ENCODE peak calls at places on chromosomes 13 and 19, in four cellular contexts. One of them, this sample, is unnamed.
A peak's percentile ranks its signal among the peaks of the same experiment; 100 is the strongest.

GRCh38 chr13:110456550-110456949 is 105.0 kb downstream of the RAB20 start:
- DNase-seq in activated B cell treated with CpG ODN at 0.5 μM for 24 hours: no peak
- DNase-seq in AG04449: no peak
- DNase-seq in left lung: no peak
- DNase-seq in this sample: no peak

GRCh38 chr19:45294291-45295029 is 28.2 kb downstream of the CKM start:
- DNase-seq in left lung: no peak
- DNase-seq in activated B cell treated with CpG ODN at 0.5 μM for 24 hours: no peak
- DNase-seq in AG04449: no peak
- DNase-seq in this sample: no peak

GRCh38 chr19:58558623-58559274 is 338 bp upstream of the UBE2M start:
- DNase-seq in activated B cell treated with CpG ODN at 0.5 μM for 24 hours: peak; percentile 97
- DNase-seq in AG04449: peak; percentile 89
- DNase-seq in left lung: peak; percentile 99
- DNase-seq in this sample: peak; percentile 100

GRCh38 chr13:33348366-33348765 is 62.8 kb upstream of the STARD13 start:
- DNase-seq in activated B cell treated with CpG ODN at 0.5 μM for 24 hours: no peak
- DNase-seq in left lung: no peak
- DNase-seq in AG04449: no peak
- DNase-seq in this sample: no peak

GRCh38 chr19:3625996-3626472 is 556 bp downstream of the CACTIN start:
- DNase-seq in AG04449: no peak
- DNase-seq in activated B cell treated with CpG ODN at 0.5 μM for 24 hours: no peak
- DNase-seq in left lung: peak; percentile 77
- DNase-seq in this sample: no peak

GRCh38 chr19:57642396-57643046 is 9.6 kb downstream of the ZNF211 start:
- DNase-seq in activated B cell treated with CpG ODN at 0.5 μM for 24 hours: no peak
- DNase-seq in AG04449: no peak
- DNase-seq in left lung: no peak
- DNase-seq in this sample: no peak

GRCh38 chr19:6718111-6718740 is 2.2 kb downstream of the C3 start:
- DNase-seq in activated B cell treated with CpG ODN at 0.5 μM for 24 hours: no peak
- DNase-seq in AG04449: no peak
- DNase-seq in left lung: peak; percentile 65
- DNase-seq in this sample: no peak

GRCh38 chr19:32166238-32166637 is 179.2 kb upstream of the ZNF507 start:
- DNase-seq in activated B cell treated with CpG ODN at 0.5 μM for 24 hours: no peak
- DNase-seq in AG04449: no peak
- DNase-seq in left lung: no peak
- DNase-seq in this sample: no peak

GRCh38 chr19:16463341-16463990 is 8.3 kb downstream of the EPS15L1 start:
- DNase-seq in AG04449: no peak
- DNase-seq in left lung: no peak
- DNase-seq in activated B cell treated with CpG ODN at 0.5 μM for 24 hours: no peak
- DNase-seq in this sample: no peak

GRCh38 chr13:64075543-64076271 is 2660.1 kb upstream of the PCDH20 start:
- DNase-seq in left lung: no peak
- DNase-seq in activated B cell treated with CpG ODN at 0.5 μM for 24 hours: no peak
- DNase-seq in AG04449: no peak
- DNase-seq in this sample: no peak

GRCh38 chr13:32008518-32009175 is 22.9 kb upstream of the FRY start:
- DNase-seq in AG04449: no peak
- DNase-seq in left lung: no peak
- DNase-seq in activated B cell treated with CpG ODN at 0.5 μM for 24 hours: no peak
- DNase-seq in this sample: no peak

GRCh38 chr13:42832341-42833153 is 51.2 kb downstream of the FAM216B start:
- DNase-seq in left lung: no peak
- DNase-seq in activated B cell treated with CpG ODN at 0.5 μM for 24 hours: no peak
- DNase-seq in AG04449: peak; percentile 83
- DNase-seq in this sample: no peak

GRCh38 chr13:112112534-112113276 is 45.8 kb downstream of the SOX1 start:
- DNase-seq in left lung: no peak
- DNase-seq in activated B cell treated with CpG ODN at 0.5 μM for 24 hours: no peak
- DNase-seq in AG04449: no peak
- DNase-seq in this sample: no peak

GRCh38 chr13:114146173-114146572 is 13.8 kb upstream of the RASA3 start:
- DNase-seq in AG04449: no peak
- DNase-seq in activated B cell treated with CpG ODN at 0.5 μM for 24 hours: no peak
- DNase-seq in left lung: peak; percentile 61
- DNase-seq in this sample: no peak

GRCh38 chr19:10433131-10433536 is 12.8 kb downstream of the PDE4A start:
- DNase-seq in left lung: no peak
- DNase-seq in activated B cell treated with CpG ODN at 0.5 μM for 24 hours: no peak
- DNase-seq in AG04449: no peak
- DNase-seq in this sample: no peak

GRCh38 chr19:18233224-18233825 is 7.1 kb upstream of the PDE4C start:
- DNase-seq in AG04449: no peak
- DNase-seq in left lung: peak; percentile 86
- DNase-seq in activated B cell treated with CpG ODN at 0.5 μM for 24 hours: peak; percentile 53
- DNase-seq in this sample: peak; percentile 87

GRCh38 chr13:52454459-52454824 is 836 bp upstream of the CKAP2 start:
- DNase-seq in AG04449: no peak
- DNase-seq in left lung: no peak
- DNase-seq in activated B cell treated with CpG ODN at 0.5 μM for 24 hours: no peak
- DNase-seq in this sample: no peak

GRCh38 chr19:32909257-32909656 is 39.7 kb upstream of the SLC7A9 start:
- DNase-seq in activated B cell treated with CpG ODN at 0.5 μM for 24 hours: no peak
- DNase-seq in AG04449: no peak
- DNase-seq in left lung: no peak
- DNase-seq in this sample: no peak

GRCh38 chr19:4662020-4662695 is 8.0 kb downstream of the MYDGF start:
- DNase-seq in activated B cell treated with CpG ODN at 0.5 μM for 24 hours: no peak
- DNase-seq in AG04449: no peak
- DNase-seq in left lung: no peak
- DNase-seq in this sample: no peak

GRCh38 chr13:82305588-82305987 is 1576.7 kb downstream of the SLITRK1 start:
- DNase-seq in left lung: no peak
- DNase-seq in activated B cell treated with CpG ODN at 0.5 μM for 24 hours: no peak
- DNase-seq in AG04449: no peak
- DNase-seq in this sample: no peak

GRCh38 chr19:2253106-2254051 is 2.8 kb downstream of the JSRP1 start:
- DNase-seq in AG04449: no peak
- DNase-seq in left lung: no peak
- DNase-seq in activated B cell treated with CpG ODN at 0.5 μM for 24 hours: peak; percentile 59
- DNase-seq in this sample: no peak
- TF ChIP-seq CTCF in AG04449: peak; percentile 11
- TF ChIP-seq CTCF in left lung: no peak
- TF ChIP-seq CTCF in activated B cell treated with CpG ODN at 0.5 μM for 24 hours: no peak
- TF ChIP-seq CTCF in this sample: no peak

GRCh38 chr13:100659578-100659977 is 15.0 kb downstream of the TMTC4 start:
- DNase-seq in AG04449: no peak
- DNase-seq in activated B cell treated with CpG ODN at 0.5 μM for 24 hours: no peak
- DNase-seq in left lung: no peak
- DNase-seq in this sample: no peak
- TF ChIP-seq CTCF in AG04449: no peak
- TF ChIP-seq CTCF in activated B cell treated with CpG ODN at 0.5 μM for 24 hours: no peak
- TF ChIP-seq CTCF in left lung: no peak
- TF ChIP-seq CTCF in this sample: no peak

DNA sequence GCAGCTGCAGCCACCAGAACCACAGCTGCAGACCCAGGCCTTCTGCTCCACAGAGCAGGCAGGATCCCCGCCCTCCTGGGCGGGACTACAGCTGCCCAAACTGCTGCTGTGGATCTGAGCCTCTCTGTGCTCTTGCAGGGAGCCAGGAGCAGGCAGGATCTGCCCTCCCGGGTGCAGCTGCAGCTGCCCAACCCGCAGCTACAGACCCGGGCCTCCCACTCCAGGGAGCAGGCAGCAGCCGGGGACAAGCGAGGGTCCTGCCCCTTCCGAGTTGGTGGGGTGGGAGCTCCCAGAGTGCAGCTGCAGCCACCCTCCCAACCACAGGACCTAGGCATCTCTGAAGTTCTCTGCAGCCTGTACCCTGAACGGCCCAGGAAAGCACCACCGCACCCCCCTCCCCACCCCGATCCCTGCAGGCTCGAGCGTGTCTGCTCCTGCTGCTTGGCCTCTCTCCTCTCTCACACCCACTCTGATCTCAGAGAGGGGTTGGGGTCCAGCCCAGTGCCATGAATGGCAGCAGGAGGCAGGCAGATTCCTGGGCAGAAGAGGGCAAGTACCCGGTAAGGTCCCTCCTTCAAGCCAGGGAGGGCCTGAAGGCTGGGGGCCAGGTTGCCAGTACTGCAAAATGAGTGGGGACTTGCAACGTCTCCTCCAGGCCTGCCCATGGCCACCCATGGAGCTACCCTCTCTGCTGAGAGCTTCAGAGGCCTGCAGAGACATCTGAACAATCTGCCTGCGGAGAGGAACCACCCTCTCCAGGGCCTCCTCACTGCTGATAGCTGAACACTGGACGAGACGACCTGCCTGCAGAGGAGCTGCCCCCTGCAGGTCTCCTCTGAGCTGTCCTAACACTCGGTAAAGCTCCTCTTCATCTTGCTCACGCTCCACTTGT is 16.4 kb upstream of the EMP3 start:
- DNase-seq in activated B cell treated with CpG ODN at 0.5 μM for 24 hours: no peak
- DNase-seq in AG04449: no peak
- DNase-seq in left lung: no peak
- DNase-seq in this sample: no peak
- TF ChIP-seq CTCF in activated B cell treated with CpG ODN at 0.5 μM for 24 hours: no peak
- TF ChIP-seq CTCF in AG04449: peak; percentile 64
- TF ChIP-seq CTCF in left lung: no peak
- TF ChIP-seq CTCF in this sample: no peak

GRCh38 chr13:85970727-85971126 is 171.5 kb upstream of the SLITRK6 start:
- DNase-seq in left lung: no peak
- DNase-seq in AG04449: no peak
- DNase-seq in activated B cell treated with CpG ODN at 0.5 μM for 24 hours: no peak
- DNase-seq in this sample: no peak
- TF ChIP-seq CTCF in left lung: peak; percentile 9
- TF ChIP-seq CTCF in AG04449: no peak
- TF ChIP-seq CTCF in activated B cell treated with CpG ODN at 0.5 μM for 24 hours: no peak
- TF ChIP-seq CTCF in this sample: peak; percentile 23

DNA sequence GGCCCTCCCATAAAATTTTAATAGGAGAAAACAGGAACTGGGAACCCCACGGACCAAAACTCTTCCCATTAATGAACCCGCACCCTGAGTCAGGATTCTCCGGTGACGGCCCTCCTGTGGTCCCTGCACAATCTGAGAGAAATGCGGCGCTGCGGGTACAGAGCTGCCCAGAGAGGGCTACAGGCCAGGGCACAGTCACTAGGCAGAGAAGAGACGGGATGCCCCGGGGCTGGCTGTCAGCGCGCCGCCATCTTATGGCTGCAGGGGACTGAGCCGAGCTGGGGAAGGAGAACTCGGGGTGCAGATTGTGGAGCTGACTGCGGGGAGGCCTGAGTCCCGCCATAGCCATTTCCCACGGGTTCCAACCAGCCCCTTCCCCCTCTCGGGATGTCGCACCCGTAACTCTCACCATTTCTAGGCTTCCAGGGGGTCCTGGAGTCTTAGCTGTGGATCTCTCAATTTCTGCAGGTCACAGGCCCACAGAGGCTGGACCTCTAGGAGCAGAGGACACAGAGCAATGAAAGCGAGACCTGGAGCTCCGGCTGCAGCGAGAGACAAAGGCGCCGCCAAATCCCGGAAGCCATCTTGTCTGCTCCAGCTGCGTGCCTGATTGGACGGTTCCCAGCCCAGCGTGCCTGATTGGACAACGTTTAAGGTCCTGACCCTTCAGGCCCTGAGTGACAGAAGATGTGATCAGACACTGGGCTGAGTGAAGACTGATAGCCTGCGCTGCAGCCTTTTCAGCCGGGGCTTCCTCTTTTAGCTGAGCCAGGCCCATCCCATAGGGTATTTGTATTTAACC is at the start of gene ZNF675:
- DNase-seq in AG04449: peak; percentile 47
- DNase-seq in activated B cell treated with CpG ODN at 0.5 μM for 24 hours: peak; percentile 75
- DNase-seq in left lung: peak; percentile 88
- DNase-seq in this sample: peak; percentile 75
- TF ChIP-seq CTCF in AG04449: peak; percentile 5
- TF ChIP-seq CTCF in activated B cell treated with CpG ODN at 0.5 μM for 24 hours: no peak
- TF ChIP-seq CTCF in left lung: no peak
- TF ChIP-seq CTCF in this sample: no peak

This sample was measured in mesothelial cell of epicardium.